ENCODE peak calls at places on chromosomes 3 and 15, in seven cellular contexts. Q is fibroblast of lung, W is ascending aorta, Y is heart right ventricle, R is tibial artery, Z is suprapubic skin, J is coronary artery. V is an unnamed sample.

GRCh38 chr3:140529096-140529495 is 148.8 kb upstream of the TRIM42 start:
- DNase-seq in Q (peak), W (no peak), Y (no peak), R (no peak), Z (no peak), J (no peak), V (peak)

GRCh38 chr15:68791431-68792283 is 29.0 kb downstream of the ANP32A start:
- DNase-seq in Q (no peak), W (no peak), Y (no peak), R (no peak), Z (no peak), J (no peak), V (no peak)

GRCh38 chr15:66293419-66294156 is at the start of gene DIS3L:
- DNase-seq in Q (peak), W (peak), Y (peak), R (peak), Z (peak), J (peak), V (peak)

GRCh38 chr15:48345516-48345915 is 14.3 kb downstream of the DUT start:
- DNase-seq in Q (no peak), W (no peak), Y (no peak), R (no peak), Z (no peak), J (no peak), V (no peak)

GRCh38 chr3:45729614-45730013 is 40.4 kb downstream of the SACM1L start:
- DNase-seq in Q (no peak), W (no peak), Y (no peak), R (no peak), Z (no peak), J (no peak), V (no peak)

GRCh38 chr3:177596822-177597271 is 399.6 kb upstream of the TBL1XR1 start:
- DNase-seq in Q (no peak), W (no peak), Y (no peak), R (no peak), Z (no peak), J (no peak), V (no peak)

GRCh38 chr15:91769919-91770318 is 83.6 kb upstream of the SLCO3A1 start:
- DNase-seq in Q (no peak), W (no peak), Y (no peak), R (no peak), Z (no peak), J (no peak), V (no peak)

GRCh38 chr15:64045774-64046346 is 425 bp downstream of the DAPK2 start:
- DNase-seq in Q (no peak), W (no peak), Y (peak), R (peak), Z (no peak), J (no peak), V (no peak)

GRCh38 chr3:197031315-197032285 is 2.0 kb upstream of the MELTF start:
- DNase-seq in Q (peak), W (peak), Y (peak), R (peak), Z (no peak), J (peak), V (no peak)

GRCh38 chr3:50132421-50133282 is 22.5 kb upstream of the SEMA3F start:
- DNase-seq in Q (no peak), W (no peak), Y (no peak), R (no peak), Z (no peak), J (no peak), V (no peak)

GRCh38 chr3:126816323-126816722 is 112.3 kb downstream of the CHCHD6 start:
- DNase-seq in Q (no peak), W (no peak), Y (no peak), R (no peak), Z (no peak), J (no peak), V (no peak)

GRCh38 chr3:66431494-66431893 is 69.3 kb downstream of the LRIG1 start:
- DNase-seq in Q (peak), W (no peak), Y (no peak), R (peak), Z (no peak), J (no peak), V (no peak)

GRCh38 chr3:15796771-15797599 is 794 bp downstream of the ANKRD28 start:
- DNase-seq in Q (peak), W (no peak), Y (no peak), R (no peak), Z (no peak), J (no peak), V (no peak)

DNA sequence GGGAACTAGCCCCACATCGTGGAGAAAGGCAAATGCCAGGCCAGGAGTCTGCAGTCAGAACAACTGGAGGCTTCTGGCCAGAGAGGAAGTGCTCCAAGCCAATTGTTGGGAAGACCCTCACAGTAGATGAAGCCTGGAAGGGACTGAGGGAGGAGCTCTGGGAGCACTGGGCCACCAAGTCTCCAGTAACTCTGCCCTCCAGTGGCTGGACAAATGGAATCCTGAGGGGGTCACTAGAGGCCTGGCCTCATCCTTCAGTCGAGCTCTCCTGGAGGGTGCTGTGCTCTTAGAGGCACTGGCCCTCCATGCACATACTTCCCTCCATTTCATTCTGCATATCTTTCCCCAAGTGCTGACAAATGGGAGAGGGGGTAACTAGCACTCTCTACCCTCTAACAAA is 103.0 kb downstream of the MYLK start:
- DNase-seq in Q (no peak), W (no peak), Y (no peak), R (no peak), Z (no peak), J (no peak), V (no peak)
- TF ChIP-seq CTCF in Q (no peak), W (no peak), Y (no peak), R (no peak), Z (no peak), J (no peak), V (no peak)

DNA sequence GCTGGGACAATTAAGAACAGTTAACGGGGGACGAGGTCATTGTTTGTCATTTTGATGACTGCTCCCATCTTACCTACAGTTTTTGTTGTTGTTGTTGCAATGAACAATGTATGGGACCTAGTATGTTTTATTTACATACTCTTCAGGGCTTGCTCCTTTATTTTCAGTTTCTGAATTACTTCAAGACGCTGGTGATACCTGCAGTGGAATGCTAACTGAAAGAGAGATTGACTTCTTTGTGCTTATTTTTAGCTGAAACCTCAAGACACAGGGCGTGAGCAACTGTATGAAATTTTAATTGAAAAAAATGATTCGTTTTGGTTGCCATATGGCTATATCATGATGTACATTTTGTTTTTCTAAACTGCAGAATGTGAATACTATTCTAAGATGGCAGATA is 297.9 kb downstream of the EDEM1 start:
- DNase-seq in Q (no peak), W (no peak), Y (no peak), R (no peak), Z (no peak), J (no peak), V (no peak)
- TF ChIP-seq CTCF in Q (no peak), W (no peak), Y (no peak), R (no peak), Z (no peak), J (no peak), V (no peak)

GRCh38 chr3:73321286-73321685 is 259.8 kb downstream of the EBLN2 start:
- DNase-seq in Q (no peak), W (no peak), Y (no peak), R (no peak), Z (no peak), J (no peak), V (no peak)

GRCh38 chr3:73332558-73332957 is 271.1 kb downstream of the EBLN2 start:
- DNase-seq in Q (no peak), W (no peak), Y (no peak), R (no peak), Z (no peak), J (no peak), V (no peak)

GRCh38 chr3:73324203-73325155 is 263.0 kb downstream of the EBLN2 start:
- DNase-seq in Q (peak), W (no peak), Y (no peak), R (no peak), Z (no peak), J (no peak), V (no peak)

DNA sequence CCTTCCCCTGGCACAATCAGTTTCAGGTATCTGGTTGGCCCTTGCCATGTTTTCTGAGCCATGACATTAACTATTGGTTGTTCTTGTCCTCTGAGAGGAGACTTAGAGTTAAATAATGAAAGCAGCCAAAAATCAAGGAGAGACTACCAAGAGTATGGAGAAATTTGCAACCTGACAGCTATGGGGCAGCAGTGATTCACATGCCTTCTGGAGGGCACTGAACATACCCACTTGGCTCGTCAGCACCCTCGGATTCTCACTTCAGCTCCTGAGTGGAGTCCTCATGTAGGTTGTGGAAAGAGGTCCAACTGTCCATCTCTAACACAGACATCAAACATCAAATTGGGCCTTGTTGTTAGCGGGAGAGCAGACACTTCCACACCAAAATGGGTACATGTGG is 265.6 kb downstream of the EBLN2 start:
- DNase-seq in Q (no peak), W (no peak), Y (no peak), R (no peak), Z (no peak), J (no peak), V (no peak)
- TF ChIP-seq CTCF in Q (no peak), W (no peak), Y (peak), R (no peak), Z (no peak), J (no peak), V (no peak)

GRCh38 chr3:64331605-64332004 is 106.3 kb upstream of the PRICKLE2 start:
- DNase-seq in Q (no peak), W (no peak), Y (no peak), R (no peak), Z (no peak), J (no peak), V (no peak)

GRCh38 chr3:64332461-64333350 is 107.4 kb upstream of the PRICKLE2 start:
- DNase-seq in Q (no peak), W (no peak), Y (no peak), R (no peak), Z (no peak), J (no peak), V (no peak)

GRCh38 chr3:64327039-64327804 is 102.0 kb upstream of the PRICKLE2 start:
- DNase-seq in Q (peak), W (peak), Y (peak), R (peak), Z (peak), J (peak), V (no peak)

DNA sequence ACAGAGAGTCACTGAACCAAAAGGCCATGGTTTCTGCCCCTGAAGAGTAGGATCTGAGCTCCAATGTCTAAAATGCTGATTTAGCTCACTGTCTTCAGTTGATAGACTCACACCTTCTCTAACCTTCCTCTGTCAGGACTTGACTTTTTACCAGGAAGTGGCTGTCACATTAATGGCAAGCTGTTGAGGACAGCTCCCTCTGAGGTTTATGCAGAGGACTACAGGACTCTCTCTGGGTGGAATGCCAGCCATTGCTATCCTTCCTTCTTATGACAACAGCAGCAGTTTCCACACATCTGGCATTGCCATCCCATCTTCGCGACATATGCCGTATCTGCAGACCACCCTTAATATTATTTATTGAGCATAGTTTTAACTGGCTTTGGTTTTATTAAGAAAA is 103.8 kb upstream of the PRICKLE2 start:
- DNase-seq in Q (no peak), W (no peak), Y (no peak), R (no peak), Z (no peak), J (no peak), V (no peak)
- TF ChIP-seq CTCF in Q (no peak), W (no peak), Y (peak), R (no peak), Z (no peak), J (no peak), V (no peak)

GRCh38 chr15:35725353-35725752 is 179.4 kb upstream of the DPH6 start:
- DNase-seq in Q (peak), W (no peak), Y (no peak), R (no peak), Z (no peak), J (no peak), V (no peak)

GRCh38 chr15:35723852-35724251 is 177.9 kb upstream of the DPH6 start:
- DNase-seq in Q (no peak), W (no peak), Y (no peak), R (no peak), Z (no peak), J (no peak), V (no peak)

GRCh38 chr15:35724626-35725025 is 178.7 kb upstream of the DPH6 start:
- DNase-seq in Q (no peak), W (no peak), Y (no peak), R (no peak), Z (no peak), J (no peak), V (no peak)

GRCh38 chr15:35727627-35728026 is 181.7 kb upstream of the DPH6 start:
- DNase-seq in Q (no peak), W (no peak), Y (no peak), R (no peak), Z (no peak), J (no peak), V (no peak)

GRCh38 chr15:35728176-35728938 is 182.4 kb upstream of the DPH6 start:
- DNase-seq in Q (peak), W (no peak), Y (no peak), R (no peak), Z (no peak), J (no peak), V (no peak)
- TF ChIP-seq CTCF in Q (no peak), W (no peak), Y (no peak), R (no peak), Z (no peak), J (no peak), V (no peak)

GRCh38 chr3:9732753-9733115 is 1.2 kb downstream of the BRPF1 start:
- DNase-seq in Q (no peak), W (no peak), Y (no peak), R (no peak), Z (no peak), J (no peak), V (no peak)
- TF ChIP-seq CTCF in Q (no peak), W (no peak), Y (no peak), R (no peak), Z (no peak), J (no peak), V (no peak)

DNA sequence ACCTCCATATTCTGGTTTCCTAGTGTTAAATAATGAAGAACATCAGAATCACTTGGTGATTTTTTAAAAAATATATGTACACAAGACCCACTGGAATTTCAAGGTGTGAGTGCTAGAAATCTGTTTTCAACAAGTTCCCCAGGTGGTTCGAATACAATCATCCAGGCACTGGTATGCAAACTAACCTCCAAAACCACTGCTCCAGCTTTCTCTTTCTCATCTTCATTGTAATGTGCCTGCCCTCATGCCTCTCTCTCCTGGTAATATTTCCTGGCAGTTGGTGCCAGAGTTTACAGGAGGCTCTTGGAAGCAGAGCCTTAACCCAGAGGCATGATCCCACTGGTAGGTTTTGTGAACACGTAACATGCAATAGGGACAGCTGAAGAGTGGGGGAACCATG is 163.1 kb upstream of the MANF start:
- DNase-seq in Q (no peak), W (no peak), Y (no peak), R (no peak), Z (no peak), J (no peak), V (no peak)
- TF ChIP-seq CTCF in Q (no peak), W (no peak), Y (no peak), R (no peak), Z (no peak), J (no peak), V (no peak)

DNA sequence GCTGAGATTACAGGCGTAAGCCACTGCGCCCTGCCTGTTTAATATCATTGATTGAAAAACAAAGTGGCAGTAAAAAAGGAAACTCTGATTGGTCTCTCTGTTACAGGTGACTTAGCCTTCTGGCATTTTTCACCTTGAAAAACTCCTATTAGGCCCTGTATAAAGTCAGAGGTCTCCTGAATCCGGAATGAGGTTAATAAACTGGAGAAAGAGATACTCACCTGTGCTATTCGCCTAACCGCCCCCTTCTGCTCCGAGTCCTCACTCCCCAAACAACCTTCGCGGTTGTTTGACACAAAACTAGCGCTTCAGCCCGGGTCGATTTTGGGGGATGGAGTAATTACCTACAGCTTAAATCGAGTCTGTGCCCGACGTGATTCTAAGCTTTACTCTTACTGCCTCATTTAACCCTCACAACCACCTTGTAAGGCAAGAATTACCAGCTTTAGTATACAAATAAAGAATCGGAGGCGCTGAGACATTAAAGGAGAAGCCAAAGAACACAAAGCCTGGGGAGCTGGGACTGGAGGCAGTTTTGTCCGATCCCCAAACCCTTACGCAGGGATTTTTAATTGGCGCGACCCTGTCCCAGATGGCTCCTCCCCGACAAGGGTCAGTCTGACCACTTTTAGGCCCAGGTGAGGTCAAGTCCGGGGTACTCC is 441 bp downstream of the CEP70 start:
- DNase-seq in Q (no peak), W (no peak), Y (no peak), R (no peak), Z (no peak), J (no peak), V (no peak)
- TF ChIP-seq CTCF in Q (no peak), W (no peak), Y (no peak), R (no peak), Z (no peak), J (no peak), V (no peak)

V was measured in osteocyte.